ENCODE peak calls at places on chromosome 10, in four cellular contexts. J is stimulated activated naive CD8-positive, alpha-beta T cell treated with anti-CD3 and anti-CD28 coated beads, Interleukin-15, amount 100 ng/mL, for 72 hours; F is stimulated activated CD4-positive, alpha-beta T cell treated with anti-CD3 and anti-CD28 coated beads, Interleukin-1b, Interleukin-23, amount 100 ng/mL, for 4 hours; A is H7. K is an unnamed sample.

GRCh38 chr10:35946556-35946955 is 304.5 kb upstream of the FZD8 start:
- DNase-seq in J (no peak), F (no peak), A (no peak), K (no peak)

GRCh38 chr10:75653761-75654160 is 222.3 kb downstream of the LRMDA start:
- DNase-seq in J (no peak), F (no peak), A (no peak), K (no peak)

GRCh38 chr10:36515313-36515712 is 610.1 kb upstream of the ANKRD30A start:
- DNase-seq in J (no peak), F (no peak), A (no peak), K (no peak)

GRCh38 chr10:73359492-73359891 is 828 bp upstream of the CFAP70 start:
- DNase-seq in J (no peak), F (no peak), A (no peak), K (no peak)

GRCh38 chr10:103667390-103667789 is 173.9 kb downstream of the NEURL1 start:
- DNase-seq in J (no peak), F (no peak), A (peak; percentile 82), K (no peak)

GRCh38 chr10:77537720-77538373 is 99.8 kb downstream of the KCNMA1 start:
- DNase-seq in J (no peak), F (no peak), A (no peak), K (no peak)

GRCh38 chr10:533186-533585 is 156.3 kb downstream of the DIP2C start:
- DNase-seq in J (no peak), F (no peak), A (no peak), K (no peak)

GRCh38 chr10:132562916-132563456 is 25.4 kb downstream of the INPP5A start:
- DNase-seq in J (no peak), F (no peak), A (no peak), K (no peak)

GRCh38 chr10:103637855-103638561 is 144.5 kb downstream of the NEURL1 start:
- DNase-seq in J (no peak), F (no peak), A (peak; percentile 54), K (no peak)

GRCh38 chr10:1454428-1454827 is 282.9 kb downstream of the ADARB2 start:
- DNase-seq in J (peak; percentile 9), F (no peak), A (no peak), K (no peak)